ENCODE peak calls at places on chromosomes 12 and 14, in five cellular contexts. One of them, this sample, is unnamed.

GRCh38 chr14:32967421-32967820 is 28.7 kb downstream of the NPAS3 start:
- DNase-seq in K562: no peak
- DNase-seq in GM12891: no peak
- DNase-seq in H1: no peak
- DNase-seq in HepG2: no peak
- DNase-seq in this sample: no peak

GRCh38 chr12:69879007-69879960 is 54.3 kb downstream of the MYRFL start:
- DNase-seq in HepG2: peak; percentile 51
- DNase-seq in H1: peak; percentile 86
- DNase-seq in K562: peak; percentile 74
- DNase-seq in GM12891: peak; percentile 48
- DNase-seq in this sample: peak; percentile 50

GRCh38 chr14:64549016-64549415 is 745 bp upstream of the PPP1R36 start:
- DNase-seq in GM12891: no peak
- DNase-seq in K562: no peak
- DNase-seq in HepG2: no peak
- DNase-seq in H1: no peak
- DNase-seq in this sample: no peak

GRCh38 chr14:56808314-56809201 is 1.7 kb downstream of the OTX2 start:
- DNase-seq in HepG2: no peak
- DNase-seq in K562: no peak
- DNase-seq in H1: peak; percentile 78
- DNase-seq in GM12891: no peak
- DNase-seq in this sample: no peak

GRCh38 chr12:48356041-48356768 is 5.5 kb upstream of the ZNF641 start:
- DNase-seq in H1: no peak
- DNase-seq in HepG2: peak; percentile 58
- DNase-seq in GM12891: no peak
- DNase-seq in K562: peak; percentile 1
- DNase-seq in this sample: no peak

GRCh38 chr12:113506867-113507266 is 35.2 kb upstream of the LHX5 start:
- DNase-seq in GM12891: no peak
- DNase-seq in HepG2: no peak
- DNase-seq in K562: no peak
- DNase-seq in H1: no peak
- DNase-seq in this sample: no peak

GRCh38 chr14:64504310-64504896 is at the start of gene ZBTB1:
- DNase-seq in H1: peak; percentile 84
- DNase-seq in HepG2: peak; percentile 74
- DNase-seq in K562: peak; percentile 48
- DNase-seq in GM12891: peak; percentile 30
- DNase-seq in this sample: peak; percentile 38

GRCh38 chr12:105672576-105672975 is 342.1 kb downstream of the C12orf75 start:
- DNase-seq in H1: no peak
- DNase-seq in HepG2: no peak
- DNase-seq in K562: no peak
- DNase-seq in GM12891: no peak
- DNase-seq in this sample: no peak

GRCh38 chr12:54588110-54588831 is at the start of gene PPP1R1A:
- DNase-seq in K562: peak; percentile 65
- DNase-seq in HepG2: no peak
- DNase-seq in GM12891: no peak
- DNase-seq in H1: peak; percentile 73
- DNase-seq in this sample: no peak

GRCh38 chr12:123782997-123783792 is 21.1 kb downstream of the DNAH10 start:
- DNase-seq in HepG2: no peak
- DNase-seq in GM12891: no peak
- DNase-seq in K562: no peak
- DNase-seq in H1: no peak
- DNase-seq in this sample: no peak

GRCh38 chr14:20624495-20625070 is 16.9 kb downstream of the OR6S1 start:
- DNase-seq in K562: peak; percentile 18
- DNase-seq in H1: peak; percentile 74
- DNase-seq in HepG2: no peak
- DNase-seq in GM12891: no peak
- DNase-seq in this sample: no peak

GRCh38 chr14:39555749-39556148 is 123.5 kb upstream of the FBXO33 start:
- DNase-seq in GM12891: no peak
- DNase-seq in HepG2: no peak
- DNase-seq in K562: no peak
- DNase-seq in H1: no peak
- DNase-seq in this sample: no peak

GRCh38 chr14:72970058-72970630 is 43.9 kb downstream of the DCAF4 start:
- DNase-seq in HepG2: no peak
- DNase-seq in K562: no peak
- DNase-seq in H1: no peak
- DNase-seq in GM12891: no peak
- DNase-seq in this sample: no peak

GRCh38 chr12:68899251-68899771 is 33.7 kb downstream of the CPM start:
- DNase-seq in HepG2: peak; percentile 46
- DNase-seq in K562: no peak
- DNase-seq in GM12891: no peak
- DNase-seq in H1: no peak
- DNase-seq in this sample: no peak

DNA sequence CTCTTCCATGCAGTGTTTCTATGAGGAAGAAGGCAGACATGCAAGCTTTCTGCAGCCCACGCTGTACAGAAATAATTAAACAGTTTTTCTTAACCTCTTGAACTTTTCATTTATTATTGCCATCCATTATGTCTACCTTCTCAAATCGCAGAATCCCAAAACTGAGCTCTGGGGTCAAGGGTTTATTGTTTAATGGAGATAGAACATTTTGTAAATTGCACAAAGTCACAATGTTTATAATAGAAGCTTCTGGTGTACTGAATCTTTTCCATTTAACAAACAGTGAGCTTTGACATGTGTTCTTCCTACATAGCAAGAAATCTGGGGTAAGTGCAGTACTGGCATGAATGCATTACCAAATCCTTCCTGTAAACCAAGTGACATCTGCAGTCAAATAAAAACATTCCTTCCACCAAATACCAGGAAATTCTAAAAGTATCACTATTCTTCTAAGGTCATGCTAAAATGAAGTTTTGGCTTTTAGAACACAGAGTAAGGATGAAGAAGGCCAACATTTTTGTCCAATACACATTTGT is 385.3 kb upstream of the DDHD1 start:
- DNase-seq in GM12891: no peak
- DNase-seq in H1: no peak
- DNase-seq in HepG2: no peak
- DNase-seq in K562: no peak
- DNase-seq in this sample: no peak
- TF ChIP-seq TAF1 in GM12891: no peak
- TF ChIP-seq TAF1 in H1: no peak
- TF ChIP-seq TAF1 in HepG2: no peak
- TF ChIP-seq TAF1 in K562: no peak
- TF ChIP-seq TAF1 in this sample: no peak

GRCh38 chr14:105195533-105196227 is 14.6 kb upstream of the NUDT14 start:
- DNase-seq in K562: no peak
- DNase-seq in H1: no peak
- DNase-seq in HepG2: no peak
- DNase-seq in GM12891: no peak
- DNase-seq in this sample: no peak
- TF ChIP-seq POLR2AphosphoS5 in K562: no peak
- TF ChIP-seq POLR2AphosphoS5 in H1: no peak
- TF ChIP-seq POLR2AphosphoS5 in HepG2: no peak
- TF ChIP-seq POLR2AphosphoS5 in GM12891: no peak
- TF ChIP-seq POLR2AphosphoS5 in this sample: no peak

GRCh38 chr14:30558675-30559555 is at the start of gene G2E3:
- DNase-seq in GM12891: peak; percentile 73
- DNase-seq in H1: peak; percentile 90
- DNase-seq in K562: peak; percentile 77
- DNase-seq in HepG2: peak; percentile 97
- DNase-seq in this sample: peak; percentile 77
- TF ChIP-seq POLR2A in GM12891: peak; percentile 66
- TF ChIP-seq POLR2A in H1: peak; percentile 92
- TF ChIP-seq POLR2A in K562: peak; percentile 86
- TF ChIP-seq POLR2A in HepG2: peak; percentile 97
- TF ChIP-seq POLR2A in this sample: peak; percentile 84

GRCh38 chr14:44873536-44873935 is 88.2 kb downstream of the KLHL28 start:
- DNase-seq in GM12891: no peak
- DNase-seq in H1: no peak
- DNase-seq in HepG2: peak; percentile 28
- DNase-seq in K562: no peak
- DNase-seq in this sample: no peak
- TF ChIP-seq TAF1 in GM12891: no peak
- TF ChIP-seq TAF1 in H1: no peak
- TF ChIP-seq TAF1 in HepG2: no peak
- TF ChIP-seq TAF1 in K562: no peak
- TF ChIP-seq TAF1 in this sample: no peak

DNA sequence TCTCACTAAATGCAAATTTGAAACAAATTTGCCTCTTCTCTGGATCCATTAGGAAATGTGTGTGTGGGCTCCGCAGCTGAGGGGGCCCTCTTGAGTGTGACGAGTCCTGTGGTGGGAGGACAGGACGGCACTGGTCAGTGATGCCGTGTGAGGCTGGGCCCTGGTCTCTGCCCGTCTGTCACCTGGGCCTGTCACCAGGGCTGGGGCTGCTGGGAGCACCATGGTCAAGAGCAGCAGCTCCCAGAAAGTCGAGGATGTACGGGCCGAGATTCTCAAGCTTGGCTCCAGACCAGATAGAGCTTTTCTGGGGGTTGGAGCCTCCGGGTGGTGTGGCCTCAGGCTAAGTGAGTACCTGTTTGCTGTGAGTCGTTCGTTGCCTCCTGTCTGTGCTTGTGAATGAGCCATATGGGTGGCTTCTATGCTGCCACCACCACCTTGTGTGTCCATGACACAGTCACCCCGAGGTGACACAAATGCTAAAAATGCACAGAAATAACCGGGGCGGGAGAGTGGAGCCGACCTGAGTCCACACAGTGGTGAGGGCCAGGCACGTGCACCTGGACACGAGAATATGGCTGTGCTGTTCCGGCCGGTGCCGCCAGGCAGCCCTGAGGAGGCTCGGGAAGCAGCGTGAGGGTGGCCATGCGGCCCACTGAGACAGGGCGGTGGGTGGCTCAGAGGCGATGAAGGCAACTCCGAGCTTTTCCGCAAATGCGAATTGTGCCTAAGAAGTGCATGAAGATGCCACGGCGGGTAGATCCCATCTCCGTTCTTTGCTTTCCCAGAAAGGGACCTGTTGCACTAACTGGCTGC is 8.7 kb downstream of the PGAM5 start:
- DNase-seq in GM12891: no peak
- DNase-seq in K562: no peak
- DNase-seq in H1: no peak
- DNase-seq in HepG2: no peak
- DNase-seq in this sample: no peak
- TF ChIP-seq POLR2AphosphoS5 in GM12891: no peak
- TF ChIP-seq POLR2AphosphoS5 in K562: no peak
- TF ChIP-seq POLR2AphosphoS5 in H1: no peak
- TF ChIP-seq POLR2AphosphoS5 in HepG2: peak; percentile 24
- TF ChIP-seq POLR2AphosphoS5 in this sample: no peak

GRCh38 chr14:67108230-67108629 is 81.0 kb upstream of the GARIN2 start:
- DNase-seq in HepG2: no peak
- DNase-seq in GM12891: no peak
- DNase-seq in K562: no peak
- DNase-seq in H1: no peak
- DNase-seq in this sample: no peak
- TF ChIP-seq POLR2A in HepG2: no peak
- TF ChIP-seq POLR2A in GM12891: no peak
- TF ChIP-seq POLR2A in K562: no peak
- TF ChIP-seq POLR2A in H1: no peak
- TF ChIP-seq POLR2A in this sample: no peak

GRCh38 chr14:83356080-83356479 is 1822.4 kb upstream of the SEL1L start:
- DNase-seq in K562: no peak
- DNase-seq in GM12891: no peak
- DNase-seq in H1: no peak
- DNase-seq in HepG2: no peak
- DNase-seq in this sample: no peak

GRCh38 chr14:83355609-83356008 is 1822.0 kb upstream of the SEL1L start:
- DNase-seq in H1: no peak
- DNase-seq in HepG2: no peak
- DNase-seq in GM12891: no peak
- DNase-seq in K562: no peak
- DNase-seq in this sample: no peak
- TF ChIP-seq TAF1 in H1: no peak
- TF ChIP-seq TAF1 in HepG2: no peak
- TF ChIP-seq TAF1 in GM12891: no peak
- TF ChIP-seq TAF1 in K562: no peak
- TF ChIP-seq TAF1 in this sample: no peak

This sample was measured in GM12892.